ENCODE peak calls at places on chromosomes 5 and 9, in nine cellular contexts. One of them, this sample, is unnamed. For H3K79me2, the result is how much of the 10 kb centered on the place peaks cover.

GRCh38 chr5:39714036-39714698 is 289.4 kb upstream of the DAB2 start:
- DNase-seq in GM23248: peak
- DNase-seq in SK-N-SH: peak
- DNase-seq in hepatocyte: peak
- DNase-seq in neural progenitor cell: peak
- DNase-seq in MM.1S: peak
- DNase-seq in HCT116: peak
- DNase-seq in OCI-LY7: peak
- DNase-seq in PC-3: peak
- DNase-seq in this sample: peak

GRCh38 chr5:122095158-122095557 is 17.1 kb upstream of the LOX start:
- DNase-seq in PC-3: no peak
- DNase-seq in HCT116: no peak
- DNase-seq in SK-N-SH: no peak
- DNase-seq in OCI-LY7: no peak
- DNase-seq in neural progenitor cell: no peak
- DNase-seq in MM.1S: peak
- DNase-seq in GM23248: no peak
- DNase-seq in hepatocyte: no peak
- DNase-seq in this sample: no peak

GRCh38 chr9:8718121-8718725 is 918.6 kb upstream of the DMAC1 start:
- DNase-seq in PC-3: no peak
- DNase-seq in HCT116: no peak
- DNase-seq in GM23248: peak
- DNase-seq in hepatocyte: peak
- DNase-seq in MM.1S: no peak
- DNase-seq in neural progenitor cell: peak
- DNase-seq in OCI-LY7: no peak
- DNase-seq in SK-N-SH: no peak
- DNase-seq in this sample: no peak

GRCh38 chr5:155983954-155984353 is 343.0 kb upstream of the SGCD start:
- DNase-seq in SK-N-SH: no peak
- DNase-seq in OCI-LY7: no peak
- DNase-seq in HCT116: no peak
- DNase-seq in MM.1S: no peak
- DNase-seq in neural progenitor cell: no peak
- DNase-seq in PC-3: no peak
- DNase-seq in GM23248: peak
- DNase-seq in hepatocyte: no peak
- DNase-seq in this sample: no peak

GRCh38 chr5:154860123-154860522 is 1.7 kb downstream of the CNOT8 start:
- DNase-seq in MM.1S: no peak
- DNase-seq in GM23248: peak
- DNase-seq in SK-N-SH: no peak
- DNase-seq in neural progenitor cell: peak
- DNase-seq in PC-3: peak
- DNase-seq in HCT116: no peak
- DNase-seq in OCI-LY7: peak
- DNase-seq in hepatocyte: no peak
- DNase-seq in this sample: peak

GRCh38 chr9:77952641-77953341 is 78.8 kb downstream of the GNAQ start:
- DNase-seq in OCI-LY7: no peak
- DNase-seq in HCT116: no peak
- DNase-seq in SK-N-SH: no peak
- DNase-seq in PC-3: peak
- DNase-seq in hepatocyte: no peak
- DNase-seq in GM23248: peak
- DNase-seq in neural progenitor cell: no peak
- DNase-seq in MM.1S: no peak
- DNase-seq in this sample: no peak

GRCh38 chr5:34715711-34716110 is 59.6 kb downstream of the RAI14 start:
- DNase-seq in SK-N-SH: no peak
- DNase-seq in HCT116: no peak
- DNase-seq in GM23248: peak
- DNase-seq in OCI-LY7: no peak
- DNase-seq in MM.1S: no peak
- DNase-seq in neural progenitor cell: no peak
- DNase-seq in hepatocyte: no peak
- DNase-seq in PC-3: peak
- DNase-seq in this sample: no peak

GRCh38 chr5:139690385-139691274 is 42.5 kb downstream of the CXXC5 start:
- DNase-seq in MM.1S: no peak
- DNase-seq in SK-N-SH: peak
- DNase-seq in OCI-LY7: no peak
- DNase-seq in PC-3: no peak
- DNase-seq in GM23248: peak
- DNase-seq in neural progenitor cell: peak
- DNase-seq in hepatocyte: peak
- DNase-seq in HCT116: no peak
- DNase-seq in this sample: peak

GRCh38 chr9:134262035-134262434 is 64.2 kb upstream of the RXRA start:
- DNase-seq in neural progenitor cell: no peak
- DNase-seq in GM23248: no peak
- DNase-seq in OCI-LY7: no peak
- DNase-seq in MM.1S: no peak
- DNase-seq in HCT116: no peak
- DNase-seq in hepatocyte: no peak
- DNase-seq in SK-N-SH: no peak
- DNase-seq in PC-3: no peak
- DNase-seq in this sample: no peak

GRCh38 chr5:151146003-151146524 is 11.5 kb downstream of the ANXA6 start:
- DNase-seq in HCT116: no peak
- DNase-seq in PC-3: no peak
- DNase-seq in neural progenitor cell: no peak
- DNase-seq in OCI-LY7: no peak
- DNase-seq in GM23248: no peak
- DNase-seq in SK-N-SH: no peak
- DNase-seq in MM.1S: no peak
- DNase-seq in hepatocyte: no peak
- DNase-seq in this sample: no peak

GRCh38 chr5:111668713-111669112 is 88.3 kb downstream of the NREP start:
- DNase-seq in HCT116: no peak
- DNase-seq in OCI-LY7: no peak
- DNase-seq in MM.1S: no peak
- DNase-seq in GM23248: peak
- DNase-seq in PC-3: peak
- DNase-seq in hepatocyte: no peak
- DNase-seq in SK-N-SH: peak
- DNase-seq in neural progenitor cell: no peak
- DNase-seq in this sample: no peak

GRCh38 chr9:9625248-9625647 is 987.6 kb downstream of the PTPRD start:
- DNase-seq in MM.1S: no peak
- DNase-seq in neural progenitor cell: no peak
- DNase-seq in SK-N-SH: no peak
- DNase-seq in hepatocyte: no peak
- DNase-seq in GM23248: no peak
- DNase-seq in OCI-LY7: no peak
- DNase-seq in HCT116: no peak
- DNase-seq in PC-3: no peak
- DNase-seq in this sample: no peak

GRCh38 chr5:53616939-53617549 is 56.6 kb downstream of the NDUFS4 start:
- DNase-seq in SK-N-SH: no peak
- DNase-seq in HCT116: no peak
- DNase-seq in OCI-LY7: no peak
- DNase-seq in GM23248: peak
- DNase-seq in PC-3: no peak
- DNase-seq in neural progenitor cell: no peak
- DNase-seq in MM.1S: no peak
- DNase-seq in hepatocyte: no peak
- DNase-seq in this sample: peak

GRCh38 chr5:139884144-139884543 is 88.5 kb downstream of the PSD2 start:
- DNase-seq in MM.1S: no peak
- DNase-seq in PC-3: no peak
- DNase-seq in OCI-LY7: no peak
- DNase-seq in HCT116: no peak
- DNase-seq in GM23248: no peak
- DNase-seq in hepatocyte: no peak
- DNase-seq in SK-N-SH: no peak
- DNase-seq in neural progenitor cell: no peak
- DNase-seq in this sample: no peak

GRCh38 chr9:124781967-124782660 is 5.2 kb downstream of the OLFML2A start:
- DNase-seq in PC-3: no peak
- DNase-seq in HCT116: no peak
- DNase-seq in OCI-LY7: no peak
- DNase-seq in SK-N-SH: no peak
- DNase-seq in GM23248: no peak
- DNase-seq in hepatocyte: no peak
- DNase-seq in MM.1S: no peak
- DNase-seq in neural progenitor cell: no peak
- DNase-seq in this sample: no peak

GRCh38 chr9:131273146-131273545 is 3.2 kb downstream of the FAM78A start:
- DNase-seq in MM.1S: peak
- DNase-seq in PC-3: no peak
- DNase-seq in neural progenitor cell: no peak
- DNase-seq in GM23248: no peak
- DNase-seq in OCI-LY7: peak
- DNase-seq in HCT116: no peak
- DNase-seq in SK-N-SH: no peak
- DNase-seq in hepatocyte: no peak
- DNase-seq in this sample: no peak

GRCh38 chr9:18798106-18798505 is 234.9 kb downstream of the SAXO1 start:
- DNase-seq in PC-3: peak
- DNase-seq in SK-N-SH: no peak
- DNase-seq in neural progenitor cell: no peak
- DNase-seq in MM.1S: no peak
- DNase-seq in OCI-LY7: no peak
- DNase-seq in HCT116: no peak
- DNase-seq in hepatocyte: no peak
- DNase-seq in GM23248: peak
- DNase-seq in this sample: no peak

GRCh38 chr9:33517373-33517772 is 6.7 kb upstream of the ANKRD18B start:
- DNase-seq in MM.1S: peak
- DNase-seq in SK-N-SH: peak
- DNase-seq in hepatocyte: peak
- DNase-seq in neural progenitor cell: peak
- DNase-seq in HCT116: no peak
- DNase-seq in GM23248: peak
- DNase-seq in OCI-LY7: peak
- DNase-seq in PC-3: peak
- DNase-seq in this sample: peak

GRCh38 chr9:107169796-107170195 is 113.3 kb upstream of the RAD23B start:
- DNase-seq in MM.1S: no peak
- DNase-seq in hepatocyte: no peak
- DNase-seq in HCT116: no peak
- DNase-seq in PC-3: no peak
- DNase-seq in neural progenitor cell: no peak
- DNase-seq in GM23248: peak
- DNase-seq in OCI-LY7: no peak
- DNase-seq in SK-N-SH: no peak
- DNase-seq in this sample: no peak

GRCh38 chr5:138539791-138540190 is 3.2 kb downstream of the ETF1 start:
- DNase-seq in GM23248: no peak
- DNase-seq in MM.1S: no peak
- DNase-seq in SK-N-SH: no peak
- DNase-seq in PC-3: no peak
- DNase-seq in neural progenitor cell: no peak
- DNase-seq in OCI-LY7: no peak
- DNase-seq in HCT116: no peak
- DNase-seq in hepatocyte: no peak
- DNase-seq in this sample: no peak

GRCh38 chr5:15797116-15797515 is 297.1 kb downstream of the FBXL7 start:
- DNase-seq in MM.1S: no peak
- DNase-seq in OCI-LY7: no peak
- DNase-seq in SK-N-SH: no peak
- DNase-seq in neural progenitor cell: no peak
- DNase-seq in PC-3: no peak
- DNase-seq in GM23248: no peak
- DNase-seq in HCT116: no peak
- DNase-seq in hepatocyte: no peak
- DNase-seq in this sample: no peak
- H3K79me2 ChIP-seq in MM.1S: under half
- H3K79me2 ChIP-seq in OCI-LY7: under half
- H3K79me2 ChIP-seq in SK-N-SH: under half
- H3K79me2 ChIP-seq in neural progenitor cell: under half
- H3K79me2 ChIP-seq in PC-3: under half
- H3K79me2 ChIP-seq in GM23248: under half
- H3K79me2 ChIP-seq in HCT116: under half
- H3K79me2 ChIP-seq in hepatocyte: under half
- H3K79me2 ChIP-seq in this sample: under half

DNA sequence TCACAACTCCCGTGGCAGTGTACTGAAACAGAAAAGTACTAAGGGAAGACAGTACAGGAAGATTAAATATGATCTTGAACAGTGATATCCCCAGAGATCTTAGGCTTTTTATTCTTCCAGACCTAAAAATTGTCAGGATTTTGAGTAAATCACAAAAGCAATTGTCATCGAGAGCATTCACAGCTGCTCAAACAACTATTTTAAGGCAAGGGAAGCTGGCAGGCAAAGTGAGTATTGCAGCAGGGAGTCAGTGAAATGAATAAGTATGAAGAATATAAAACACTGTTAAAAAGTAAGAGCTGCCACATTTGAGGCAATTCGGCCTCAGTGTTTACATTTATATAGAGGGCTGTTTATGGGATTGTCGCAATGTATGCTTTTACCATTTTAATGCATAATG is 479.0 kb downstream of the CAAP1 start:
- DNase-seq in HCT116: no peak
- DNase-seq in neural progenitor cell: no peak
- DNase-seq in PC-3: no peak
- DNase-seq in OCI-LY7: no peak
- DNase-seq in MM.1S: no peak
- DNase-seq in GM23248: no peak
- DNase-seq in hepatocyte: no peak
- DNase-seq in SK-N-SH: no peak
- DNase-seq in this sample: no peak
- TF ChIP-seq EZH2phosphoT487 in HCT116: no peak
- TF ChIP-seq EZH2phosphoT487 in neural progenitor cell: no peak
- TF ChIP-seq EZH2phosphoT487 in PC-3: no peak
- TF ChIP-seq EZH2phosphoT487 in OCI-LY7: no peak
- TF ChIP-seq EZH2phosphoT487 in MM.1S: no peak
- TF ChIP-seq EZH2phosphoT487 in GM23248: no peak
- TF ChIP-seq EZH2phosphoT487 in hepatocyte: no peak
- TF ChIP-seq EZH2phosphoT487 in SK-N-SH: no peak
- TF ChIP-seq EZH2phosphoT487 in this sample: no peak

GRCh38 chr9:593809-594208 is 247.7 kb upstream of the DMRT1 start:
- DNase-seq in GM23248: no peak
- DNase-seq in MM.1S: no peak
- DNase-seq in hepatocyte: no peak
- DNase-seq in neural progenitor cell: no peak
- DNase-seq in HCT116: no peak
- DNase-seq in OCI-LY7: no peak
- DNase-seq in SK-N-SH: no peak
- DNase-seq in PC-3: no peak
- DNase-seq in this sample: no peak
- H3K79me2 ChIP-seq in GM23248: under half
- H3K79me2 ChIP-seq in MM.1S: under half
- H3K79me2 ChIP-seq in hepatocyte: under half
- H3K79me2 ChIP-seq in neural progenitor cell: under half
- H3K79me2 ChIP-seq in HCT116: under half
- H3K79me2 ChIP-seq in OCI-LY7: under half
- H3K79me2 ChIP-seq in SK-N-SH: under half
- H3K79me2 ChIP-seq in PC-3: under half
- H3K79me2 ChIP-seq in this sample: under half

DNA sequence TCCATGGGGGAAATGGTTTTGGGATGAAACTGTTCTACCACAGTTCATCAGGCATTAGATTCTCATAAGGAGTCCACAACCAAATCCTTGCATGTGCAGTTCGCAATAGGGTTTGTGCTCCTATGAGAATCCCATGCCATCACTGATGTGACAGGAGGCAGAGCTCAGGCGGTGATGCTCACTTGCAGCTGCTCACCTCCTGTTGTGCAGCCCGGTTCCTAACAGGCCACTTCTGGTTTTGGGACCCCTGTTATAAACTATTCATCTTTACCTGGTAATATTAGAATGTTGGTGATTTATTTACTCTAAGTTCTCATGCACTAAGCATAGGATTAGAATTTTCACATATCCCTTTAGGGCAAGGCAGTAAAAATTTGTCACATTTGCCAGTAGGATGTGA is 122.3 kb downstream of the CDC42SE2 start:
- DNase-seq in SK-N-SH: no peak
- DNase-seq in GM23248: no peak
- DNase-seq in MM.1S: no peak
- DNase-seq in OCI-LY7: no peak
- DNase-seq in hepatocyte: no peak
- DNase-seq in HCT116: no peak
- DNase-seq in neural progenitor cell: no peak
- DNase-seq in PC-3: no peak
- DNase-seq in this sample: no peak
- TF ChIP-seq EZH2phosphoT487 in SK-N-SH: no peak
- TF ChIP-seq EZH2phosphoT487 in GM23248: no peak
- TF ChIP-seq EZH2phosphoT487 in MM.1S: no peak
- TF ChIP-seq EZH2phosphoT487 in OCI-LY7: no peak
- TF ChIP-seq EZH2phosphoT487 in hepatocyte: no peak
- TF ChIP-seq EZH2phosphoT487 in HCT116: no peak
- TF ChIP-seq EZH2phosphoT487 in neural progenitor cell: no peak
- TF ChIP-seq EZH2phosphoT487 in PC-3: no peak
- TF ChIP-seq EZH2phosphoT487 in this sample: no peak

This sample was measured in GM23338.